ENCODE peak calls at places on chromosomes 11 and 22, in six cellular contexts. H is BE2C; R is astrocyte of the spinal cord; P is activated CD8-positive, alpha-beta T cell treated with anti-CD3 and anti-CD28 coated beads for 36 hours; S is fibroblast of the aortic adventitia; Z is lower lobe of right lung. M is an unnamed sample.

GRCh38 chr11:70661763-70662501 is 263.6 kb downstream of the CTTN start:
- DNase-seq in Z (no peak), R (peak), H (peak), S (peak), P (no peak), M (no peak)

GRCh38 chr22:31611065-31611760 is 50.8 kb downstream of the PISD start:
- DNase-seq in H (peak), S (peak), Z (peak), R (no peak), P (peak), M (no peak)

GRCh38 chr11:130858215-130858614 is 58.1 kb downstream of the SNX19 start:
- DNase-seq in P (no peak), R (no peak), Z (no peak), H (peak), S (no peak), M (no peak)

GRCh38 chr22:25673721-25674120 is 68.3 kb upstream of the MYO18B start:
- DNase-seq in Z (no peak), P (no peak), H (no peak), R (no peak), S (no peak), M (no peak)

GRCh38 chr11:112881461-112881860 is 79.8 kb upstream of the NCAM1 start:
- DNase-seq in Z (peak), P (no peak), H (peak), R (peak), S (peak), M (no peak)

GRCh38 chr22:36077261-36077660 is 48.6 kb upstream of the RBFOX2 start:
- DNase-seq in H (no peak), Z (no peak), S (peak), R (no peak), P (no peak), M (no peak)

GRCh38 chr11:126334665-126335462 is 20.6 kb upstream of the ST3GAL4 start:
- DNase-seq in Z (no peak), H (no peak), R (peak), P (no peak), S (no peak), M (no peak)

GRCh38 chr11:1624621-1625020 is 2.7 kb upstream of the KRTAP5-4 start:
- DNase-seq in P (no peak), R (no peak), Z (no peak), S (no peak), H (no peak), M (no peak)

GRCh38 chr11:16792426-16792825 is 54.0 kb downstream of the C11orf58 start:
- DNase-seq in Z (no peak), P (no peak), H (no peak), R (peak), S (peak), M (no peak)

GRCh38 chr22:46054878-46055158 is 77.9 kb upstream of the WNT7B start:
- DNase-seq in R (peak), S (no peak), H (no peak), P (no peak), Z (peak), M (no peak)

DNA sequence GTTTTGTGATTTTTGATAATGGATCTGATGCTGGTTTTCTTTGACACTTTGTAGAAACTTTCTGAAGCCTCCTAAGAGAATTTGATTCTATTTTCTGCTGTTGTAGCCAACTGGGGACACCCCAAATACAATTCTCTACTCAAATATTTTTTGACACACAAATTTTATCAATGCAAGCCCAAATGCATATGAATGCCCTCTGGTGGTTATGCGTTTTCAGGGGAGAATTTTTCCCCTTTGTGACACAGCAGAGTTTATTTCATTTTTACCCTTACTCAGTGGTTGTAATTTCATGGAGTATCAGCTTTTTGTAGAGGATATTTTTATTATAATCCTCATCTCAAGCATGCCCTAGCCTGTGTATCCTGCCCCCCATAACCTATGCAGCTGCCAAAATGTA is 44.7 kb upstream of the MTMR2 start:
- DNase-seq in S (peak), H (no peak), R (peak), Z (no peak), P (no peak), M (no peak)
- TF ChIP-seq CTCF in S (peak), H (peak), R (peak), Z (no peak), P (no peak), M (peak)

GRCh38 chr11:118894192-118894591 is 10.5 kb downstream of the CXCR5 start:
- DNase-seq in P (no peak), Z (no peak), S (no peak), H (no peak), R (no peak), M (no peak)

GRCh38 chr11:118893662-118894061 is 10.0 kb downstream of the CXCR5 start:
- DNase-seq in R (no peak), P (no peak), H (no peak), Z (no peak), S (no peak), M (no peak)

GRCh38 chr11:118889796-118890195 is 6.1 kb downstream of the CXCR5 start:
- DNase-seq in R (peak), H (no peak), S (peak), Z (no peak), P (no peak), M (peak)

GRCh38 chr11:118892964-118893363 is 9.3 kb downstream of the CXCR5 start:
- DNase-seq in S (no peak), H (no peak), P (no peak), R (no peak), Z (no peak), M (no peak)

GRCh38 chr11:118892515-118892914 is 8.8 kb downstream of the CXCR5 start:
- DNase-seq in R (no peak), S (no peak), P (peak), Z (no peak), H (no peak), M (no peak)
- TF ChIP-seq CTCF in R (no peak), S (no peak), P (no peak), Z (no peak), H (no peak), M (no peak)

GRCh38 chr11:101478587-101479375 is 105.0 kb downstream of the TRPC6 start:
- DNase-seq in Z (peak), S (no peak), P (no peak), R (no peak), H (peak), M (no peak)

GRCh38 chr11:101474666-101475065 is 109.1 kb downstream of the TRPC6 start:
- DNase-seq in R (no peak), Z (no peak), H (no peak), S (no peak), P (no peak), M (no peak)

GRCh38 chr11:101476186-101476585 is 107.6 kb downstream of the TRPC6 start:
- DNase-seq in S (no peak), Z (no peak), P (no peak), R (no peak), H (no peak), M (no peak)

GRCh38 chr11:101475699-101476098 is 108.1 kb downstream of the TRPC6 start:
- DNase-seq in H (no peak), S (no peak), R (no peak), Z (no peak), P (no peak), M (no peak)

DNA sequence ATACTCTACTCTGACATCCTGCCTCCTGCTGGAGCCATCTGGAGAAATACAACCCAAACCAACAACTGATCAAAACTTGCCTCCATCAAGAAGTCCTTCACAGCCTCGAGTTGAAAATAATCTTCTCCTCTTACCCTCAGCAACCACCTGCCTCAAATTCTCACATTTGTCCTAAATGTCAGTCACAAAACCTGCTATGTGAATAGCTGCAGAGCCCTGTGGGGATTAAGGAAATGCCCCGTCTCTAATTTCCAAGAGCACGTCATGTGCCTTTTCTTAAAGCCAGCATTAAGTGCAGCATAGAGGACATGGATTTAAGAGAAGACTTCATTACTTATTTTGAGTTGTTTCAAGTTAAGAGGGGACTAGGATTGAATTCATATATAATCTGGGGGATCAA is 105.9 kb downstream of the TRPC6 start:
- DNase-seq in P (no peak), Z (no peak), R (no peak), H (no peak), S (no peak), M (no peak)
- TF ChIP-seq CTCF in P (no peak), Z (no peak), R (no peak), H (no peak), S (no peak), M (no peak)

GRCh38 chr11:134275534-134276395 is at the start of gene GLB1L3:
- DNase-seq in Z (no peak), H (peak), P (peak), R (no peak), S (peak), M (no peak)
- TF ChIP-seq CTCF in Z (peak), H (peak), P (peak), R (peak), S (peak), M (peak)

GRCh38 chr11:61889831-61890230 is 1.5 kb downstream of the FADS3 start:
- DNase-seq in R (no peak), S (no peak), Z (no peak), H (no peak), P (no peak), M (no peak)

GRCh38 chr11:61888590-61888989 is 2.8 kb downstream of the FADS3 start:
- DNase-seq in R (no peak), S (no peak), Z (no peak), P (no peak), H (no peak), M (no peak)

GRCh38 chr11:61891331-61892084 is at the start of gene FADS3:
- DNase-seq in H (peak), R (peak), Z (peak), P (peak), S (peak), M (peak)

GRCh38 chr11:61892085-61892370 is 683 bp upstream of the FADS3 start:
- DNase-seq in S (no peak), P (no peak), Z (no peak), H (no peak), R (no peak), M (no peak)

DNA sequence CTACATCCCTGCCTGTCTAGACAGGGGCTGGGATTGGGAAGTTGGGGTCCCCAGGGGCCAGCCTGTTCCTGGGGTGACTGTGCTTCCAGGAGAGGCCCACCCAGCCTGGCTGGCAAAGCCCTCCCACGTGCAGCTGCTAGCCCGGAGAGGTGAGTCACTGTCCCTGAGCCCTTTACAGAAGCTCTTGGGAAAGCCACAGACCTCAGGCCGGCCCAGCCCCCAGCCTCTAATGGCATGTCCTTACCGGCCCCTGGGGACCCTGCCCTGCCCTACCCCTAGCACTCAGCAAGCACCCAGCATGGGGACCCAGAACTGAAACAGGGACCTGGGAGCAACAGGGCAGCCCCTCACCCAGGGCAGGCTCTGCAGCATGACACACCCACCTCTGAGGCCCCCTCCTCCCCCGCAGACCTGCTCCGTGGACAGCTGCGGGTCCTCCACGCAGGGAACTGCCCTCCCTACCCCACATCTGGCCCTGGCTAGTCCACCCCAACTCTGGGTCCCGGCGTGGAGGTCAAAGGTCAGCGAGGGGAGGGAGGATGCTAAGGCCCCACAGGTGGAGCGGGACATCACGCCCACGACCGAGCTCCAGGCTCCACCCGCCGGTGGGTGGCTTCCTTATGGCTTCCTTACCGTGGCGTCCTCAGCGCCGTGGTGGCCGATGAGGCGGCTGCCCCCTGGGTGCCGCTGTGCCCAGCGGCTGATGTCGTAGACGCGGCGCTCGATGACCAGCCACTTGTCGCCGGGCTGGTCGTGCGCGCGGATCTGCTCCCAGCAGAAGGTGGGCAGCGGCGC is 612 bp downstream of the FADS3 start:
- DNase-seq in Z (peak), S (peak), R (peak), P (peak), H (peak), M (no peak)
- TF ChIP-seq CTCF in Z (no peak), S (peak), R (no peak), P (no peak), H (no peak), M (no peak)

GRCh38 chr11:96088914-96089313 is 165.0 kb upstream of the MTMR2 start:
- DNase-seq in Z (no peak), S (no peak), P (no peak), R (no peak), H (no peak), M (no peak)

GRCh38 chr11:96090711-96091110 is 166.8 kb upstream of the MTMR2 start:
- DNase-seq in H (no peak), P (no peak), S (peak), Z (no peak), R (peak), M (no peak)

GRCh38 chr11:96092511-96092910 is 168.6 kb upstream of the MTMR2 start:
- DNase-seq in S (no peak), P (no peak), Z (no peak), R (no peak), H (no peak), M (no peak)

GRCh38 chr11:96094156-96094555 is 170.2 kb upstream of the MTMR2 start:
- DNase-seq in P (no peak), Z (no peak), S (no peak), H (no peak), R (no peak), M (no peak)

DNA sequence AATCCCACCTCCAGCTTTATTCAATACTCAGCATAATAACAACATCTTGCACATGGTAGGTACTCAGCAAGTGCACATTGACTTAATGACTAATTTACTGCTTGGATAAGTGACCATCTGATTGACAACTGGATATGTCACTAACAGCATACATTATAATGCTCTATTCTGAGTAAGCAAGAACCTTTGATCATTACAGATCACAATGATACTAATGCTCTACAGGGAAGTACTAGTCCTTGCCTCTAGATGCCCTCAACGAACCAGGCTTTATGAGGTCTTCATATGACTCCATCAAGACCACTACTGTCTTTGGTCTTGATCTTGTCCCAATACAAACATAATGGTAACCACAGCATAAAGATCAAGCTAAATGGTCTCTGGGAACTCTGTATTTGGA is 167.6 kb upstream of the MTMR2 start:
- DNase-seq in P (peak), H (no peak), S (peak), Z (no peak), R (no peak), M (no peak)
- TF ChIP-seq CTCF in P (peak), H (peak), S (peak), Z (no peak), R (no peak), M (no peak)

DNA sequence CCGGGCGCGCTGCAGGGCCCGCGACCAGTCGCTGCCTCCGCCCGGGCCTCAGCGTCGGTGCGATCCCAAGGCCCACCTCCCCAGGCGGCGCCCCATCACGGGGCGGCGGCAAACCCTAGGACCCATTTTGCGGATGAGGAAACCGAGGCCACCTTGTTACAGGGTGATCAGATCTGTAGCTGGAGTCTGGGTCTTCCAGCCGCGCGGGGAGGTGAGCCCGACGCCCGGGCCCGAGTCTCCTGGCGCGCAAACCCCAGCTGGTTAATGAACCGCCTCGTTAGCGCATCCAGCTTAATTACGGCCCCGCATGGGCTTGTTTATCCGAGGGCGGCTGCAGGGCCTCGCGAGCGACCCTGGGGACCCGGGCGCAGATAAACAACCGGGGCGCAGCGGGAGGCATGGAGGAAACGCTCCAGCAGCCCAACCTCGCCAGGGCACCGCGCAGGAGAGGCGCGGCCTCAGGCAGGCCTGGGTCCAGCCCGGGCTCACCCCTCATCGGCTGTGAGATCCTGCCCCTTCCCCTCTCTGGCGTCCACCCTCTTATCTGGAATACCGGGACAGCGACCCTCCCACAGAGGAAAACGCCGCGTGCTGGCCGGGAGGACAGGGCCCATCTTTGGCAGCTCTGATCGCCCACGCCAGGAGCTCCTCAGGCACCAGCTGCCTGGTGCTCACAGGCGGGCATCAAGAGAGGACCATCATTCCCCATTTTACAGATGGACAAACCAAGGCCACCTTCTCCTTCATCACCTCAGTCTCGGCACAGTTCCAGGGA is 14.7 kb downstream of the OTUB1 start:
- DNase-seq in Z (peak), P (no peak), H (no peak), S (no peak), R (no peak), M (no peak)
- TF ChIP-seq CTCF in Z (peak), P (no peak), H (no peak), S (no peak), R (no peak), M (no peak)